ENCODE peak calls at places on chromosomes 2 and 18, in six cellular contexts. F is fibroblast of lung, X is upper lobe of left lung, G is mammary epithelial cell, C is fibroblast of mammary gland, Y is GM12865. K is an unnamed sample.

GRCh38 chr2:205543937-205544702 is 138.2 kb upstream of the NRP2 start:
- DNase-seq in C (no peak), F (no peak), Y (no peak), G (no peak), X (no peak), K (no peak)

GRCh38 chr2:70471129-70471528 is 82.5 kb downstream of the TGFA start:
- DNase-seq in F (no peak), Y (no peak), G (no peak), C (no peak), X (no peak), K (no peak)

GRCh38 chr18:47901624-47902362 is 28.7 kb downstream of the SMAD2 start:
- DNase-seq in Y (peak; percentile 68), G (peak; percentile 30), C (no peak), F (no peak), X (no peak), K (no peak)

GRCh38 chr2:100406120-100406508 is 11.4 kb downstream of the CHST10 start:
- DNase-seq in G (no peak), X (no peak), F (no peak), C (no peak), Y (no peak), K (no peak)

GRCh38 chr2:288743-289361 is 961 bp upstream of the ALKAL2 start:
- DNase-seq in G (no peak), X (no peak), Y (no peak), F (no peak), C (no peak), K (no peak)

GRCh38 chr2:192124576-192124975 is 70.2 kb downstream of the TMEFF2 start:
- DNase-seq in G (peak; percentile 0), Y (no peak), C (peak; percentile 16), F (no peak), X (no peak), K (no peak)

GRCh38 chr18:834086-834720 is 22.2 kb upstream of the YES1 start:
- DNase-seq in F (no peak), C (no peak), X (no peak), G (no peak), Y (no peak), K (no peak)

GRCh38 chr2:48412409-48413259 is 117.3 kb upstream of the STON1 start:
- DNase-seq in X (no peak), Y (no peak), G (no peak), C (no peak), F (peak; percentile 49), K (no peak)

GRCh38 chr2:232666051-232666805 is 30.9 kb upstream of the GIGYF2 start:
- DNase-seq in G (no peak), C (no peak), Y (no peak), X (no peak), F (no peak), K (no peak)

GRCh38 chr18:8709248-8710059 is 4.1 kb downstream of the MTCL1 start:
- DNase-seq in X (no peak), G (no peak), F (no peak), Y (no peak), C (no peak), K (no peak)

GRCh38 chr2:219662566-219662965 is 35.1 kb downstream of the SLC4A3 start:
- DNase-seq in C (no peak), Y (no peak), X (no peak), G (peak; percentile 21), F (no peak), K (no peak)

GRCh38 chr18:24368749-24369148 is 28.9 kb downstream of the OSBPL1A start:
- DNase-seq in F (no peak), X (no peak), Y (peak; percentile 35), G (peak; percentile 42), C (no peak), K (no peak)

GRCh38 chr2:73085691-73086090 is 14.2 kb upstream of the SFXN5 start:
- DNase-seq in F (peak; percentile 67), G (peak; percentile 48), X (no peak), Y (peak; percentile 78), C (peak; percentile 62), K (peak; percentile 78)

GRCh38 chr18:33918571-33918970 is 306.1 kb downstream of the NOL4 start:
- DNase-seq in Y (no peak), C (no peak), X (no peak), F (no peak), G (no peak), K (no peak)

GRCh38 chr2:29014331-29014730 is 33.2 kb downstream of the TOGARAM2 start:
- DNase-seq in F (no peak), G (no peak), Y (no peak), C (no peak), X (no peak), K (no peak)

GRCh38 chr18:12296087-12296403 is 12.0 kb upstream of the TUBB6 start:
- DNase-seq in X (no peak), G (peak; percentile 30), C (peak; percentile 56), F (no peak), Y (no peak), K (peak; percentile 67)

GRCh38 chr18:39776766-39777165 is 2178.3 kb upstream of the PIK3C3 start:
- DNase-seq in X (no peak), Y (no peak), F (no peak), G (no peak), C (no peak), K (no peak)

GRCh38 chr2:65528241-65528574 is 95.8 kb upstream of the SPRED2 start:
- DNase-seq in X (no peak), F (no peak), G (peak; percentile 26), Y (no peak), C (no peak), K (no peak)

GRCh38 chr2:153476491-153477095 is 2.0 kb downstream of the RPRM start:
- DNase-seq in G (no peak), X (peak; percentile 66), Y (no peak), C (no peak), F (no peak), K (no peak)

DNA sequence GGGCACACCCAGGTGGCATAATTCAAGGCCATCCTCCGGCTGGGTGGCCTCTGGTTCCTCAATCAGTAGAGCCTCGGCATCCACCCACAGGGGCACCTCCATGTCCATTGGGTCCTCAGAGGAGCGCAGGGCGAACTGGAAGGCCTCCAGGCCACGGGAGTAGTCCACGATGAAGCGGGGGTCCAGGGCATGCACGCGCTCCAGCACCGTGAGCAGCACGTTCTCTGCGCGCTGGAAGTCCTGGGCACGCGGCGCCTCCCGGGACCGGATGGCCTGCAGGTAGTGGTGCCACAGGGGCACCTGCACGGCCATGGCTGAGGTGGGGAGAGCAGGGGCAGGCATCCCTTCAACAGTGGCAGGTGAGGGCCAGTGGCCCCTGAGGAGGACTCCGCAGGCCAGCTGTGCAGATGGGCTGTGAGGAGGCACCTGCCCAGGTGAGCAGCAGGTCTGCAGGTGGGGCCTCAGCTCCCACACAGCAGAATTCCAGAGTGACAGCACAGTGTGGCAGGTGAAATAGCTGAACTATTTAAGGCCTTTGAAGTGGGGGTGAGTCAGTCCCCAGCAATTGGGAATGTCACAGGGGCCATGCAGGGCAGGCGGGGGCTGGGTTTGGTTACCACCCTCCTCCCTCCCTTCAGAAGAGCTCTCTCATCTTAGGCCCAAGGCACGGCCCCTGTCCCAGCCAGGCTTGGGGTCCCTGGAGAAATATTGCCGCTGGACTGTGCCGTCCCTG is at the start of gene MAB21L4:
- DNase-seq in G (peak; percentile 57), Y (no peak), C (no peak), X (peak; percentile 81), F (no peak), K (no peak)
- H3K4me3 ChIP-seq in G (no peak within 1 kb of the TSS), Y (no peak within 1 kb of the TSS), C (no peak within 1 kb of the TSS), X (peak within 1 kb of the TSS; percentile 13), F (no peak within 1 kb of the TSS), K (no peak within 1 kb of the TSS)

GRCh38 chr2:10720983-10721343 is 467 bp upstream of the ATP6V1C2 start:
- DNase-seq in C (no peak), X (no peak), Y (no peak), F (no peak), G (no peak), K (no peak)

GRCh38 chr2:10722252-10722825 is 909 bp downstream of the ATP6V1C2 start:
- DNase-seq in F (no peak), G (no peak), C (no peak), Y (no peak), X (no peak), K (no peak)

GRCh38 chr2:10717630-10718029 is 3.8 kb upstream of the ATP6V1C2 start:
- DNase-seq in Y (no peak), F (peak; percentile 51), G (peak; percentile 85), X (no peak), C (peak; percentile 54), K (peak; percentile 77)

GRCh38 chr2:10720306-10720705 is 1.1 kb upstream of the ATP6V1C2 start:
- DNase-seq in F (no peak), C (no peak), Y (no peak), G (peak; percentile 67), X (no peak), K (no peak)

DNA sequence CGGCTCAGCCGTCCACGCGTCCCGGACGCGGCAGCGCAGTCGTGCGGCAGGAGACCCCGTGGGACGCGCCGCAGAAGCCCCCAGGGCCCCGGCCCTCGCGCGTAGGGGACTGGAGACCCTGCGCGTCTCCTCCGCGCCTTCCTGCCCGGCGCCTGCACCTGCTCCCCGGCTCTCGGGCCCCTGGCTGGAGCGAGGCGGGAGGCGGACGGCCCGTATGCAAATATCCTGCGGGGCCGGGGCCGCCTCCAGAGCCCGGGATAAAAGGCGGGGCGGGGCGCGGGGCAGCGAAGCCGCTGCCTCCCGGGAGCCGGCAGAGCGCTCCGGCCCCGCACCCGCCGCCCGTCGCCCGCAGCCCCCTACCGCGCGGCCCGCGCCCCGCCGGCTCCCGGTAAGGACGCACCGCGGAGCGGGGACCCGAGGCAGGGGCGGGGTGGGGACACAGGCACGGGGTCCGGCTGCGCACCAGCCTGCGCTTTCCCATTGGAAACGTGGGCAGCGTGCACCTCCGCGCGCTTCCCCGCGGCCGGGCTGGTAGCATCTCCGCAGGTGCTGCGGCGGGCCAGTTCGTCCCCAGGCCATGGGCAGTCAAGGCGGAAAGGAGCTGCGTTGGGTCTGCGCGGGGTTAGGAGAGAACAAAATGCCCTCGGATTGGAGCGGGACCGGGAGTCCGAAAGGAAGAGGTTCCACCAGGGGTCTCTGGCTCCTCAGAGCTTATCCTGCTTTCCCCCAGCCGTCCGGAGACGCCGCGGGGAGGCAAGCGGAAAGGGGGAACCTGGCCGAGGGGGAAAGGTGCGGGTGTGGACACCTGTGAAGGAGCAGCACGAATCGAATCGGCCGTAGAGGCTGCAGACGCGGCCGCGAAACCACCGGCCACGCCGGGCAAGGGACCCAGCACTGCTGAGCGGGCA is at the start of gene ATP6V1C2:
- DNase-seq in C (no peak), X (peak; percentile 90), G (no peak), F (no peak), Y (peak; percentile 47), K (no peak)
- TF ChIP-seq CTCF in C (no peak), X (no peak), G (no peak), F (no peak), Y (no peak), K (no peak)

DNA sequence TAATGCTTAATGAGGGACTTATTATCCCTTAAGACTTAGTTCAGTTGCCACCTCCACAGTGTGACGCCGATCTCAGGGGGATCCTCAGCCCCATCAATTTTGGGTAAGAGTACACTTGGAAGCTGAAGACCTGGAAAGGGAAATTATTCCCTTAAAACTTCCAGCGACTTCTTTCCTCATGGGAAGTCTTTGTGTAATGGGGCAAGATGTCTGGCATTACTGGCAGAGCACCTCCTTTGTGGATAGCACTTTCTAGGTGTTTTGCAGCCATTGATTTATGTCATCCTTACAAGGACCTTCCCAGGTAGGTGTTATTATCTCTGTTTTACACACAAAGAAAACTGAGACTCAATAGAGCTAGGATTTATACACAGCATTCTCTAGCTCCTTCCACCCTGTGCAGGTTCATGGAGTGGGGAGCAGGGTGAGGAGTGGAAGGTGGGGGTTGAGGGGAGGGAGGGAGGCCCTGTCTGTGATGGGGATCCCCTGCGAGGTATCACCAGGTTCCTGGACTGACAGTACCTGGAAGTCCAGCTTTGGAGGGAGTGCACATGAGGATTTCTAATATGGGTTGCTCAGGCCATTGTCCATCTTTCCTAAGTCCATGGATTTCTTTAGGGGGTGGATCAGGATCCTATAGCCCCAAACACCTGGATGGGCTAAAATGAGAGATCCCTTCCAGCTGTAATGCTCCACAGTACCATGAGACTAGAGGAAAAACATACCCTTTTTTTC is 79.4 kb downstream of the MYCN start:
- DNase-seq in F (no peak), X (no peak), C (no peak), G (no peak), Y (no peak), K (no peak)
- H3K4me3 ChIP-seq in F (no peak overlapping the region), X (no peak overlapping the region), C (no peak overlapping the region), G (no peak overlapping the region), Y (no peak overlapping the region), K (no peak overlapping the region)

GRCh38 chr18:58320907-58321561 is 277.0 kb downstream of the NEDD4L start:
- DNase-seq in Y (no peak), C (no peak), F (no peak), G (no peak), X (no peak), K (no peak)
- TF ChIP-seq CTCF in Y (no peak), C (no peak), F (no peak), G (peak; percentile 10), X (no peak), K (no peak)